ENCODE peak calls at places on chromosomes 3 and 15, in five cellular contexts. O is uterus, R is endodermal cell, N is breast epithelium, S is body of pancreas. Y is an unnamed sample.

GRCh38 chr15:80234883-80235282 is 17.1 kb downstream of the CTXND1 start:
- DNase-seq in O (no peak), R (peak; percentile 90), N (no peak), S (peak; percentile 38), Y (no peak)

GRCh38 chr3:179177611-179178010 is 29.5 kb downstream of the PIK3CA start:
- DNase-seq in O (no peak), R (no peak), N (no peak), S (no peak), Y (no peak)

GRCh38 chr3:123385981-123386380 is 62.9 kb downstream of the ADCY5 start:
- DNase-seq in O (peak; percentile 52), R (no peak), N (no peak), S (peak; percentile 31), Y (no peak)

GRCh38 chr3:40427045-40427669 is 30.0 kb upstream of the RPL14 start:
- DNase-seq in O (no peak), R (no peak), N (no peak), S (no peak), Y (no peak)

GRCh38 chr15:40418126-40418525 is 12.5 kb downstream of the IVD start:
- DNase-seq in O (no peak), R (no peak), N (no peak), S (no peak), Y (no peak)

GRCh38 chr3:46829699-46830208 is 33.5 kb downstream of the MYL3 start:
- DNase-seq in O (no peak), R (peak; percentile 83), N (no peak), S (no peak), Y (no peak)

GRCh38 chr15:22780267-22780666 is 6.2 kb upstream of the NIPA1 start:
- DNase-seq in O (no peak), R (no peak), N (no peak), S (no peak), Y (peak; percentile 75)

GRCh38 chr3:23806322-23807160 is 786 bp downstream of the UBE2E1 start:
- DNase-seq in O (peak; percentile 42), R (peak; percentile 81), N (no peak), S (peak; percentile 19), Y (no peak)

GRCh38 chr15:63870403-63871209 is 36.9 kb upstream of the HERC1 start:
- DNase-seq in O (no peak), R (peak; percentile 91), N (no peak), S (no peak), Y (peak; percentile 44)

GRCh38 chr15:60004846-60005351 is 788 bp downstream of the FOXB1 start:
- DNase-seq in O (no peak), R (peak; percentile 86), N (no peak), S (no peak), Y (peak; percentile 39)

GRCh38 chr3:177574232-177574856 is 377.1 kb upstream of the TBL1XR1 start:
- DNase-seq in O (no peak), R (peak; percentile 83), N (no peak), S (peak; percentile 54), Y (no peak)

GRCh38 chr3:101571028-101571895 is 2.7 kb upstream of the PCNP start:
- DNase-seq in O (no peak), R (no peak), N (no peak), S (no peak), Y (no peak)

GRCh38 chr3:70805044-70805732 is 492.8 kb upstream of the MDFIC2 start:
- DNase-seq in O (no peak), R (no peak), N (no peak), S (no peak), Y (no peak)

GRCh38 chr15:65460948-65461347 is 38.2 kb upstream of the IGDCC4 start:
- DNase-seq in O (no peak), R (no peak), N (no peak), S (no peak), Y (peak; percentile 14)

GRCh38 chr15:62782100-62782791 is 260.3 kb upstream of the TPM1 start:
- DNase-seq in O (peak; percentile 62), R (peak; percentile 83), N (peak; percentile 93), S (peak; percentile 77), Y (peak; percentile 39)

GRCh38 chr15:67077641-67078215 is 12.3 kb downstream of the SMAD3 start:
- DNase-seq in O (no peak), R (no peak), N (no peak), S (no peak), Y (no peak)

GRCh38 chr3:190517696-190518095 is 3.8 kb downstream of the IL1RAP start:
- DNase-seq in O (no peak), R (no peak), N (no peak), S (no peak), Y (peak; percentile 54)

GRCh38 chr3:128874481-128875180 is 4.8 kb upstream of the ACAD9 start:
- DNase-seq in O (no peak), R (no peak), N (no peak), S (no peak), Y (no peak)

GRCh38 chr3:76673171-76673570 is 366.7 kb upstream of the ROBO2 start:
- DNase-seq in O (no peak), R (no peak), N (no peak), S (no peak), Y (no peak)

DNA sequence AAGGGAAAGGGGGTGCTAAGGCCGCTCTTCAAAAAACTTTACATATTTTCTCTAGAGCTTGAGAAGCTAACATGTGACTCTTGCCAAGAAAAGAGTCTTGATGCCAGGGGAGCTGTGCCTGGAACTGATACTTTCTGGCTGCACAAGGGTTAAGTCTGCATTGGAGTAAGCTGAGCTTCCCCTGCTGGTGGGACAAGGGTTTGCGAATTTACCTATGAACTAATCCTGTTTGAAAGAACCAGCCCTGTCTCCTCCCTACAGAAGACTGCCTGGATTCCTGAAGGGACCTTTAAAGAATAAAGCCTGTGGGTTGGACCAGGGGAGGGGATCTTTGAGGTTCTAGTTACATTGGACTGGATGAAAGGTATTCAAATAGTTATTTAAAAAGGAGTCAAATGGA is 58.3 kb upstream of the EPHA3 start:
- DNase-seq in O (no peak), R (peak; percentile 82), N (no peak), S (no peak), Y (no peak)
- TF ChIP-seq CTCF in O (no peak), R (peak; percentile 86), N (no peak), S (no peak), Y (peak; percentile 60)

GRCh38 chr15:99707481-99708270 is 25.6 kb downstream of the LYSMD4 start:
- DNase-seq in O (no peak), R (no peak), N (no peak), S (no peak), Y (no peak)
- H3K27ac ChIP-seq in O (peak overlapping the region; percentile 76), R (no peak overlapping the region), N (peak overlapping the region; percentile 11), S (no peak overlapping the region), Y (peak overlapping the region; percentile 53)

DNA sequence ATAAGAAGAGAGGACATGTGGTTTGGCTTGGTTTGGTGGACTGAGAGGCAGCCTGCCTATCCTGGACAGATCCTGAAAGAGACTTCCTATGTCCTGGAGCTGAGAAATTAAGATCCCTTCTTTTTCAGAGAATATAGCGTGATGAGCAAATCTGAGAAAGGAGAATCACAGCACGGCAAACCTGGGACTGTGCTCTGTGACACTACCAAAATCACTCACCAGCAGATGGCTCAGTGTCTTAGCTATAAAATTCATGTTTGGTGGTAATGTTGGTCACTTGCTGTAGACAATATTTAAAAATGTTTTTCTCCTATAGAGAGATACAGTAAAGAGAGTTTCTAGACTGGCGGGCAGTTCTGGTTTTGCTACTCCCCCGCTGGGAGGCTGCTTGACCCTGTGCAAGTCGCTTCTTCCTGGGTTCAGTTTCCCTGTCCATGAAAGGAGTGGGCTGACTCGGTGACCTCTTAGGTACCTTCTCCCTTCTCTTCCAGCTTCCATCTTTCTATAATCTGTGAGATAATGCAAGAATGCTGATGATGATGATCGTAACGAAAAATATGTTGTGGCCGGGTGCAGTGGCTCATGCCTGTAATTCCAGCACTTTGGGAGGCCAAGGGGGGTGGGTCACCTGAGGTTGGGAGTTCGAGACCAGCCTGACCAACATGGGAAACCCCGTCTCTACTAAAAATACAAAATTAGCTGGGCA is 7.6 kb upstream of the HES1 start:
- DNase-seq in O (no peak), R (no peak), N (no peak), S (no peak), Y (no peak)
- H3K4me1 ChIP-seq in O (no peaks in the 10 kb centered on the region), R (peaks cover 7% of the 10 kb centered on the region), N (peaks cover 15% of the 10 kb centered on the region), S (peaks cover 58% of the 10 kb centered on the region), Y (peaks cover 15% of the 10 kb centered on the region)

GRCh38 chr3:2765002-2765579 is 345.1 kb downstream of the IL5RA start:
- DNase-seq in O (no peak), R (peak; percentile 63), N (no peak), S (no peak), Y (no peak)
- TF ChIP-seq CTCF in O (no peak), R (peak; percentile 70), N (no peak), S (no peak), Y (no peak)

DNA sequence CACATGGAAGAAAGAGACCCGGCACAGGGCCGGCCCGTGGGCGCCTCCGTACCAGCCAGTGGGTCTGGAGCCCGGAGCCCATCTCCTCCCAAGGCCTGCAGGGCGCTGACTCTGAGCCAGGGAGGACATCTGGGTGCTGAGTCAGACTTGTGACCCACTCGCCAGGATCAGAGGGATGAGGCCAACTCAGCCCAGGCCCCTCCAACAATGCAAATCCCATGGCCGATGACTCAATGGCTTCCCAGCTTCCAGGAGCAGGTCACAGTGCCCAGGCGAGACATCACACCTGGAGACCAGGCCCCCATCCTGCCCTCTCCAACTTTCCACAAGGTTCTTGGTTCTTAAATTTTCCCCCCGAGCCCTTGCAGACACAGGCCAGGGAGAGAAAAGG is 95.1 kb downstream of the LRIG1 start:
- DNase-seq in O (no peak), R (peak; percentile 58), N (no peak), S (no peak), Y (no peak)
- H3K27ac ChIP-seq in O (no peak overlapping the region), R (peak overlapping the region; percentile 53), N (no peak overlapping the region), S (no peak overlapping the region), Y (no peak overlapping the region)

GRCh38 chr3:53749428-53749827 is 96.8 kb downstream of the CHDH start:
- DNase-seq in O (no peak), R (no peak), N (no peak), S (no peak), Y (no peak)
- H3K4me1 ChIP-seq in O (no peaks in the 10 kb centered on the region), R (no peaks in the 10 kb centered on the region), N (no peaks in the 10 kb centered on the region), S (peaks cover 2% of the 10 kb centered on the region), Y (no peaks in the 10 kb centered on the region)

DNA sequence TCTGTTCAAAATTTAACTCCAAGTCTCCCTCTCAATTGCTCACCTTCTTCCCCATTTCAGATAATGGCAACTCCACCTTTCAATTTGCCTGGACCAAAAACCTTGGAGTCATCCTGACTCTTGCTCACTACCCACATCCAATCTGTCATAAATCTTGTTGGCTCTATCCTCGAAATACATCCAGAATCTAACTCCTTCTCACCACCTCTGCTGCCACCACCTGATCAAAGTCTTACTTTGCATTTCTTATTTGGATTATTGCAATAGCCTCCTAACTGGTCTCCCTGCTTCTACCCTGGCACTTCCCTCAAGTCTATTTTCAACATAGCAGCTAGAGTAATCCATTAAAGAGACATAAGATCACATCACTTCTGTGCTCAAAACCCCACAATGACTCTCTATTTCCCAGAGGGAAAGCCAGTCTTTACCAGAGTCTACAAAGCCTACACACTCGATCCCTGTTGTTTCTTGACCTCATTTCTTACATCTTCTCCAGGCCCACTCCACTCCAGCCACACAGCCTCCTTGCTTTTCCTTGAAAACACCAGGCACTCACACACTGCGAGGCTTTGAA is 86.6 kb downstream of the GPR156 start:
- DNase-seq in O (no peak), R (no peak), N (no peak), S (no peak), Y (peak; percentile 69)
- TF ChIP-seq CTCF in O (no peak), R (peak; percentile 45), N (peak; percentile 22), S (no peak), Y (peak; percentile 79)